ENCODE peak calls at places on chromosomes 1 and 21, in six cellular contexts. Q, N, O, D, S and B are unnamed samples.

GRCh38 chr1:210653771-210654170 is 325.1 kb downstream of the HHAT start:
- DNase-seq in Q (no peak), N (peak), O (no peak), D (no peak), S (no peak), B (peak)

GRCh38 chr1:5834477-5835178 is 157.6 kb downstream of the NPHP4 start:
- DNase-seq in Q (no peak), N (no peak), O (no peak), D (no peak), S (no peak), B (no peak)

GRCh38 chr1:30263888-30264671 is 459.3 kb downstream of the MATN1 start:
- DNase-seq in Q (no peak), N (no peak), O (no peak), D (no peak), S (no peak), B (no peak)

GRCh38 chr1:40239626-40240025 is 8.1 kb upstream of the TMCO2 start:
- DNase-seq in Q (no peak), N (no peak), O (no peak), D (no peak), S (no peak), B (no peak)

GRCh38 chr1:22628698-22629444 is 7.6 kb upstream of the C1QA start:
- DNase-seq in Q (no peak), N (no peak), O (no peak), D (no peak), S (no peak), B (no peak)

GRCh38 chr1:43619314-43619790 is 30.6 kb upstream of the KDM4A start:
- DNase-seq in Q (no peak), N (no peak), O (no peak), D (no peak), S (no peak), B (no peak)

GRCh38 chr1:4462831-4463484 is 191.5 kb upstream of the AJAP1 start:
- DNase-seq in Q (no peak), N (no peak), O (no peak), D (no peak), S (no peak), B (no peak)

GRCh38 chr1:225963735-225964530 is 22.9 kb upstream of the LEFTY2 start:
- DNase-seq in Q (no peak), N (no peak), O (no peak), D (no peak), S (no peak), B (no peak)

GRCh38 chr21:43015906-43016540 is 41.7 kb downstream of the PKNOX1 start:
- DNase-seq in Q (no peak), N (no peak), O (no peak), D (no peak), S (no peak), B (no peak)